ENCODE peak calls at places on chromosomes 2 and 18, in five cellular contexts. T is fibroblast of the conjunctiva; B is astrocyte of the spinal cord; D is H4; J is stimulated activated CD4-positive, alpha-beta T cell treated with anti-CD3 and anti-CD28 coated beads, Interleukin-12 subunit alpha, Interleukin-12 subunit beta, amount 100 ng/mL, for 4 hours. M is an unnamed sample.
A peak's percentile ranks its signal among the peaks of the same experiment; 100 is the strongest.

GRCh38 chr2:33354981-33355380 is 121.5 kb upstream of the RASGRP3 start:
- DNase-seq in T (no peak), B (peak; percentile 79), J (no peak), D (no peak), M (peak; percentile 12)

GRCh38 chr18:21513292-21513691 is 87.2 kb downstream of the ESCO1 start:
- DNase-seq in J (no peak), B (no peak), D (no peak), T (no peak), M (no peak)

GRCh38 chr2:88843651-88844050 is 152.2 kb downstream of the RPIA start:
- DNase-seq in J (no peak), D (no peak), T (no peak), B (no peak), M (no peak)

GRCh38 chr2:221397179-221397578 is 174.9 kb downstream of the EPHA4 start:
- DNase-seq in T (no peak), J (no peak), D (no peak), B (no peak), M (no peak)

GRCh38 chr18:47944972-47945843 is 14.7 kb upstream of the SMAD2 start:
- DNase-seq in D (peak; percentile 79), J (no peak), B (peak; percentile 51), T (peak; percentile 4), M (no peak)

GRCh38 chr2:23495661-23496114 is 110.7 kb downstream of the KLHL29 start:
- DNase-seq in B (no peak), J (no peak), D (no peak), T (no peak), M (no peak)

GRCh38 chr2:232353096-232353495 is 25.5 kb upstream of the ALPP start:
- DNase-seq in T (no peak), D (no peak), B (no peak), J (no peak), M (no peak)

GRCh38 chr18:53991805-53992204 is 232.7 kb downstream of the MBD2 start:
- DNase-seq in J (no peak), T (peak; percentile 9), B (peak; percentile 53), D (peak; percentile 31), M (peak; percentile 19)

GRCh38 chr2:133561045-133561852 is 7.0 kb downstream of the NCKAP5 start:
- DNase-seq in B (peak; percentile 85), J (no peak), T (peak; percentile 74), D (peak; percentile 61), M (peak; percentile 81)

GRCh38 chr2:240339411-240340360 is 95.8 kb upstream of the GPC1 start:
- DNase-seq in T (no peak), B (no peak), D (no peak), J (no peak), M (no peak)

M was measured in astrocyte of the cerebellum.